ENCODE peak calls at places on chromosomes 5 and 9, in six cellular contexts. T, Z, X, C, J and G are unnamed samples.

GRCh38 chr5:21613971-21614488 is 1239.1 kb downstream of the CDH12 start:
- DNase-seq in T (no peak), Z (no peak), X (no peak), C (no peak), J (no peak), G (no peak)

GRCh38 chr5:95048633-95049032 is 236.3 kb downstream of the MCTP1 start:
- DNase-seq in T (no peak), Z (no peak), X (no peak), C (no peak), J (no peak), G (peak; percentile 64)

GRCh38 chr5:56099346-56099745 is 104.6 kb upstream of the IL6ST start:
- DNase-seq in T (no peak), Z (no peak), X (peak; percentile 39), C (no peak), J (peak; percentile 96), G (no peak)

GRCh38 chr5:168177831-168178450 is 113.5 kb upstream of the WWC1 start:
- DNase-seq in T (no peak), Z (no peak), X (no peak), C (no peak), J (no peak), G (no peak)

GRCh38 chr5:2999926-3000325 is 248.4 kb upstream of the IRX2 start:
- DNase-seq in T (no peak), Z (no peak), X (no peak), C (no peak), J (no peak), G (no peak)

GRCh38 chr5:81537905-81538535 is 144.1 kb upstream of the ACOT12 start:
- DNase-seq in T (no peak), Z (no peak), X (no peak), C (no peak), J (no peak), G (no peak)

GRCh38 chr9:4339783-4340335 is 40.0 kb upstream of the GLIS3 start:
- DNase-seq in T (peak; percentile 31), Z (no peak), X (no peak), C (peak; percentile 13), J (no peak), G (peak; percentile 36)

GRCh38 chr9:1267141-1267570 is 217.0 kb downstream of the DMRT2 start:
- DNase-seq in T (no peak), Z (no peak), X (no peak), C (peak; percentile 55), J (no peak), G (peak; percentile 25)

GRCh38 chr9:116365056-116365471 is 211.5 kb downstream of the PAPPA start:
- DNase-seq in T (no peak), Z (no peak), X (no peak), C (no peak), J (no peak), G (no peak)

GRCh38 chr9:109781541-109782197 is 1.7 kb downstream of the PALM2AKAP2 start:
- DNase-seq in T (no peak), Z (no peak), X (no peak), C (no peak), J (no peak), G (no peak)

GRCh38 chr9:70639853-70640814 is 225.7 kb upstream of the KLF9 start:
- DNase-seq in T (peak; percentile 50), Z (no peak), X (peak; percentile 6), C (no peak), J (peak; percentile 62), G (peak; percentile 44)

GRCh38 chr9:136537896-136538598 is 7.8 kb downstream of the NOTCH1 start:
- DNase-seq in T (no peak), Z (no peak), X (no peak), C (no peak), J (no peak), G (no peak)
- H3K4me3 ChIP-seq in T (no peak overlapping the region), Z (no peak overlapping the region), X (no peak overlapping the region), C (peak overlapping the region; percentile 13), J (no peak overlapping the region), G (no peak overlapping the region)

GRCh38 chr9:126440938-126441337 is 114.3 kb downstream of the MVB12B start:
- DNase-seq in T (no peak), Z (no peak), X (no peak), C (no peak), J (no peak), G (no peak)

GRCh38 chr9:126439402-126439765 is 112.8 kb downstream of the MVB12B start:
- DNase-seq in T (no peak), Z (no peak), X (no peak), C (no peak), J (no peak), G (no peak)

GRCh38 chr9:126438757-126439401 is 112.2 kb downstream of the MVB12B start:
- DNase-seq in T (no peak), Z (no peak), X (no peak), C (no peak), J (no peak), G (no peak)

GRCh38 chr9:126442636-126443035 is 116.0 kb downstream of the MVB12B start:
- DNase-seq in T (no peak), Z (no peak), X (no peak), C (no peak), J (no peak), G (no peak)

DNA sequence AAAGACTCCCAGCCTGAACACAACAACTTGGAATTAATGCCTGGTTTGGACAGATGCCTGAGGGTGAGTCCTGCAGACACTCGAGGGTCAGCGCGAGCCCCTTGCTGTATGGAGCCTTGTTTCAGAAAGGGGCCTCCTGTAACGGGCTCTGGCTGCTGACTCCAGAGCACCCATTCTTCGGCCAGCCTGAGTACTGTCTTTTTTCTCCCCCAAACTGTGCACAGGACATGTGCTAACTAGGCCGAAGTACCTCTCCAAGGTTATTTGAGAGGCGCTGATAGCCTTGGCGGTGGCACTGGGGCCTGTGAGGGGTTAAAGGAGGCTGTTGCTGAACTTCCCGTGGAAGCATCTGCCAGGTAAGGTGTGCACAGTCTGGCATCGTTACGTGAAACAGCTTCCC is 113.4 kb downstream of the MVB12B start:
- DNase-seq in T (no peak), Z (no peak), X (no peak), C (no peak), J (no peak), G (no peak)
- TF ChIP-seq MYC in T (no peak), Z (no peak), X (no peak), C (no peak), J (no peak), G (no peak)

GRCh38 chr9:90801175-90801506 is 478 bp upstream of the SYK start:
- DNase-seq in T (no peak), Z (no peak), X (no peak), C (no peak), J (no peak), G (no peak)

GRCh38 chr9:90802534-90802933 is 915 bp downstream of the SYK start:
- DNase-seq in T (no peak), Z (no peak), X (no peak), C (no peak), J (no peak), G (peak; percentile 39)

GRCh38 chr9:90803860-90804593 is 2.4 kb downstream of the SYK start:
- DNase-seq in T (no peak), Z (no peak), X (no peak), C (no peak), J (no peak), G (peak; percentile 60)

GRCh38 chr9:90799271-90799860 is 2.3 kb upstream of the SYK start:
- DNase-seq in T (no peak), Z (no peak), X (no peak), C (no peak), J (no peak), G (peak; percentile 89)

DNA sequence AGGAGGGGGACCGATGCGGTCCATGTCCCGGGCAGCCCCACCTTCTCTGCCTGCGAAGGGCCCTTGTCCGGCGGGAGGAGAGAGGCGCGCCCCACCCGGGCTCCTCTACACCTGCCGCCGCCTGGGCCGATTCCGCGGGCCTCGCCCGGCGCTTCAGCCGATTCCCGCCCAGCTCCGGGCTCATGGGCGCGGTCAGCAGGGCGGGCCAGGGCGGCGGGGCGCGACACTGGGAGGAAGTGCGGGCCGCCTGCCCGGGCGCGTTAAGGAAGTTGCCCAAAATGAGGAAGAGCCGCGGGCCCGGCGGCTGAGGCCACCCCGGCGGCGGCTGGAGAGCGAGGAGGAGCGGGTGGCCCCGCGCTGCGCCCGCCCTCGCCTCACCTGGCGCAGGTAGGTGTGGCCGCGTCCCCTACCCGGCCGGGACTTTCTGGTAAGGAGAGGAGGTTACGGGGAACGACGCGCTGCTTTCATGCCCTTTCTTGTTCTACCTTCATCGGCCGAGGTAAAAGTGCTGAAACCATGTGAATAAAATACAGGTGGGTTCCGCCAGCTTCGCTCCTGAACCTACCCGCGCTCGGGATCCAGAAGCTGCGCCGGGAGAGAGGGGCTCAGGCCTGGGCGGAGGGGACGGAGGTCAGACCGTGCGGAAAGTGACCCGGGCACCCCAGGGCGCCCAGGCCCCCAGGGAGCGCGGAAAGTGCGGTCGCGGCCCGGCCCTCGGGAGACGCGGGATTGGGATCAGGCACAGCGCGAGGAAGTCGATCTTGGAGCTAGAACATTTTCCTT is at the start of gene SYK:
- DNase-seq in T (no peak), Z (peak; percentile 50), X (no peak), C (no peak), J (no peak), G (peak; percentile 91)
- TF ChIP-seq POLR2A in T (no peak), Z (peak; percentile 62), X (no peak), C (peak; percentile 66), J (no peak), G (peak; percentile 66)

DNA sequence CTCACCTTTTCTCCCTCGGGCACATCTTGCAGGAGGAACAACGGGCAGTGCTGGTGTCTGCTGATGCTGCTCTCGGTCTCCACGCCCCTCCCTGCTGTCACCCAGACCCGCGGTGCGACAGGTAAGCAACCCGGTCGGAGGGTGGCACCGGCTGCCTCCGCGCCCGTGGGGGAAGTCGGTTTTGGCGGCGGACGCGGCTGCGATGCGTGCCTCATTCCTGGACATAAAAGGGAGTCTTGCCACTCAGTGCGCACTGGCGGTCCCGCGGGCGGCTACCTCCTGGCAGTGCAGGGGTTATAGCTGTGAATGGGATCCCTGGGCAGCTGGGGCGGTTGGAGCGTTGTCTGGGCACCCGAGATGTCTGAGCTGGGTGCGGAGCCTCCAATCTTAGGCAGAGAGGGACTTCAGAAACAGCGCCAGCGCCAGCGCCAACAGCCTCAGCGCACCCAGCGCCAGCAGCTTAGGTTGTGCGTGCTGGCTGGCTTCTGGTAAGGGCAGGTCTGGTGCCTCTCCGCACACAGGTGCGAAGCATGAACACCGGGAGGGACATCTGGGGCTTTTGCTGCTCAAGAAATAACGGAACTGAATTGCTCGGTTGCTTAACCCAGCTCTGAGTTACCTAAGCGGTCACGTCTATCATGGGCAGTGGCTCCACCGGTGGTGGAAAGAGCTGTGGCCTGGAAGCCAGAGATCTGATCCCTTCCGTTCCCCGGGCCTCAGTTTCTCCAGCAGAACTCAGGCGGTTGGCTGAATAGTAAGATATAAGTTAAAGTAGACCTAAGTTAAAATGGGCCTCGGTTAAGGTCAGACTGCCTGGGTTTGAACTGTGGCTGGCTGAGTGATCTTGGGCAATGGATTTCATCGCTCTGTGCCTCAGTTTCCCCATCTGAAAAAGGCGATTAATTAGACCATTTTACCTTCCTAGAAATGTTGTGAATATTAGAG is 695 bp downstream of the COL15A1 start:
- DNase-seq in T (peak; percentile 24), Z (no peak), X (no peak), C (no peak), J (no peak), G (peak; percentile 7)
- H3K4me3 ChIP-seq in T (peak overlapping the region; percentile 34), Z (peak overlapping the region; percentile 38), X (no peak overlapping the region), C (no peak overlapping the region), J (no peak overlapping the region), G (no peak overlapping the region)

GRCh38 chr5:5288236-5288635 is 134.2 kb upstream of the ICE1 start:
- DNase-seq in T (peak; percentile 44), Z (no peak), X (no peak), C (no peak), J (peak; percentile 6), G (no peak)
- TF ChIP-seq MYC in T (no peak), Z (no peak), X (no peak), C (no peak), J (no peak), G (no peak)